ENCODE peak calls at places on chromosome 6, in four cellular contexts. One of them, this sample, is unnamed.

GRCh38 chr6:90024633-90025032 is 130.4 kb downstream of the GJA10 start:
- DNase-seq in mucosa of descending colon: no peak
- DNase-seq in endothelial cell: no peak
- DNase-seq in WTC11: no peak
- DNase-seq in this sample: no peak

GRCh38 chr6:170443151-170443662 is 109.9 kb downstream of the PSMB1 start:
- DNase-seq in mucosa of descending colon: no peak
- DNase-seq in WTC11: no peak
- DNase-seq in endothelial cell: no peak
- DNase-seq in this sample: no peak

GRCh38 chr6:48736486-48737206 is 625.6 kb upstream of the PTCHD4 start:
- DNase-seq in mucosa of descending colon: no peak
- DNase-seq in endothelial cell: no peak
- DNase-seq in WTC11: no peak
- DNase-seq in this sample: peak; percentile 90

GRCh38 chr6:73121421-73121993 is 103.8 kb downstream of the KHDC1L start:
- DNase-seq in mucosa of descending colon: no peak
- DNase-seq in WTC11: no peak
- DNase-seq in endothelial cell: no peak
- DNase-seq in this sample: peak; percentile 65

GRCh38 chr6:129491436-129491835 is 218.5 kb downstream of the ARHGAP18 start:
- DNase-seq in endothelial cell: no peak
- DNase-seq in WTC11: no peak
- DNase-seq in mucosa of descending colon: no peak
- DNase-seq in this sample: no peak

GRCh38 chr6:31814677-31815024 is 432 bp downstream of the HSPA1L start:
- DNase-seq in WTC11: peak; percentile 91
- DNase-seq in mucosa of descending colon: peak; percentile 96
- DNase-seq in endothelial cell: peak; percentile 67
- DNase-seq in this sample: peak; percentile 98

GRCh38 chr6:161557333-161558107 is 283.7 kb upstream of the AGPAT4 start:
- DNase-seq in mucosa of descending colon: no peak
- DNase-seq in WTC11: no peak
- DNase-seq in endothelial cell: no peak
- DNase-seq in this sample: no peak

GRCh38 chr6:11815231-11815630 is 36.6 kb upstream of the ADTRP start:
- DNase-seq in WTC11: no peak
- DNase-seq in endothelial cell: no peak
- DNase-seq in mucosa of descending colon: no peak
- DNase-seq in this sample: peak; percentile 26

GRCh38 chr6:69974193-69974592 is 107.8 kb downstream of the COL19A1 start:
- DNase-seq in mucosa of descending colon: no peak
- DNase-seq in endothelial cell: no peak
- DNase-seq in WTC11: no peak
- DNase-seq in this sample: no peak

GRCh38 chr6:26199057-26199772 is 112.0 kb downstream of the HFE start:
- DNase-seq in endothelial cell: peak; percentile 71
- DNase-seq in mucosa of descending colon: peak; percentile 86
- DNase-seq in WTC11: peak; percentile 70
- DNase-seq in this sample: peak; percentile 97

GRCh38 chr6:14765106-14765505 is 480.8 kb upstream of the JARID2 start:
- DNase-seq in mucosa of descending colon: no peak
- DNase-seq in endothelial cell: no peak
- DNase-seq in WTC11: no peak
- DNase-seq in this sample: peak; percentile 19

GRCh38 chr6:100370265-100370664 is 94.5 kb downstream of the SIM1 start:
- DNase-seq in mucosa of descending colon: no peak
- DNase-seq in WTC11: no peak
- DNase-seq in endothelial cell: no peak
- DNase-seq in this sample: no peak

GRCh38 chr6:150115769-150116168 is 27.1 kb upstream of the PPP1R14C start:
- DNase-seq in mucosa of descending colon: peak; percentile 44
- DNase-seq in WTC11: no peak
- DNase-seq in endothelial cell: no peak
- DNase-seq in this sample: no peak

GRCh38 chr6:17022604-17023003 is 79.2 kb upstream of the STMND1 start:
- DNase-seq in WTC11: no peak
- DNase-seq in endothelial cell: no peak
- DNase-seq in mucosa of descending colon: no peak
- DNase-seq in this sample: no peak

DNA sequence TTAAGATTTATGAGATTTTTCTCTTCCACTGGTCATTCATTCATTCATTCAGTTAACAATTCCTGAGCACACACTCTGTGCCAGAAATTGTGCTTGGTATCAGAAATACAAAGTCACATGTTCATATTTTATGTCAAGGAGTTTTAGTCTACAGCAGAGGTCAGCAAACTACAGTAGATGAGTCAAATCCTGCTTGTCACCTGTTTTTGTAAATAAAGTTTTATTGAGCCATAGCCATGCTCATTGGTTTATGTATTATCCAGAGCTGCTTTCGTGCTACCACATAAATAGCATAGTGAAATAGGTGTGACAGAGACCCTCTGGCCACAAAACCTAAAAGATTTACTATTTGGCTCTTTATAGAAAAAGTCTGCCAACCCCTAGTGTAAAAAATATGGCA is 46.8 kb downstream of the THEMIS start:
- DNase-seq in mucosa of descending colon: no peak
- DNase-seq in endothelial cell: no peak
- DNase-seq in WTC11: no peak
- DNase-seq in this sample: no peak
- TF ChIP-seq CTCF in mucosa of descending colon: no peak
- TF ChIP-seq CTCF in endothelial cell: no peak
- TF ChIP-seq CTCF in WTC11: no peak
- TF ChIP-seq CTCF in this sample: no peak

DNA sequence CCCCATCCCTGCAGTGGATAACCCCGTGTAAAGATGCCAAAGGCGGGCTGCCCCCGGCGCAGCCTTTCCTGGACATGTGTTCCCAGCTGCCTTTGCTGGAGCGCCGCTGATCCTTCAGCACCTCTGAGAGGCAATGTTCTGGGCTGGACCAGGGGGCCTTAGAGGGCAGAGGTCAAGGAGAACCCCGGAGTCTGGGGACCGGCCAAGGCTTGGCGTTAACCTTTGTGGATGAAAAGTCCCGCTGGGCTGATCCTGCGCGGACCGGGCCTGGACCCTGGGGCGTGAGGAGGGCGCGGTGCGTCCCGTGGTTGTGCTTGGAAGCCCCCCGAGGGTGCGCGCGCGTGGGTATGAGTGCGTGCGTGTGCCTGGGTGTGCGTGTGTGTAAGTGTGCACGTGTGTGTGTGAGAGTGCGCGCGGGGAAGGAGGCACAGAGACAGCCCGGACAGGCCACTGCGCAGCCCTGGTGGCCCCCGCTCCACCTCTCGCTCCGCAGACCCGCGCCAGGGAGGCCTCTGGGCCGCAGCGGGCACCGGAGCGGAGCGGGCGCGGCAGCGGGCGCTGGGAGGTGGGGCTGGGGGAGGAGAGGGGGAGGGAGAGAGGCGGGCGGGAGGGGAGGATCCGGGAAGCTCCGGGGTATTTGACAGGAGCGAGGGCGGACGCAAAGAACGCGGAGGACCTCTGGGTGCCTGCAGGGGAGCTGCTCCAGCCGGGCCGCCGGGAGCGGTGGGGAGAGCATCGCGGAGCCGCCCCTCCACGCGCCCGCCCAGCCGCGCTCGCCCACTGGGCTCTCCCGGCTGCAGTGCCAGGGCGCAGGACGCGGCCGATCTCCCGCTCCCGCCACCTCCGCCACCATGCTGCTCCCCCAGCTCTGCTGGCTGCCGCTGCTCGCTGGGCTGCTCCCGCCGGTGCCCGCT is at the start of gene SMOC2:
- DNase-seq in endothelial cell: no peak
- DNase-seq in WTC11: peak; percentile 44
- DNase-seq in mucosa of descending colon: no peak
- DNase-seq in this sample: no peak
- TF ChIP-seq CTCF in endothelial cell: no peak
- TF ChIP-seq CTCF in WTC11: no peak
- TF ChIP-seq CTCF in mucosa of descending colon: no peak
- TF ChIP-seq CTCF in this sample: no peak

DNA sequence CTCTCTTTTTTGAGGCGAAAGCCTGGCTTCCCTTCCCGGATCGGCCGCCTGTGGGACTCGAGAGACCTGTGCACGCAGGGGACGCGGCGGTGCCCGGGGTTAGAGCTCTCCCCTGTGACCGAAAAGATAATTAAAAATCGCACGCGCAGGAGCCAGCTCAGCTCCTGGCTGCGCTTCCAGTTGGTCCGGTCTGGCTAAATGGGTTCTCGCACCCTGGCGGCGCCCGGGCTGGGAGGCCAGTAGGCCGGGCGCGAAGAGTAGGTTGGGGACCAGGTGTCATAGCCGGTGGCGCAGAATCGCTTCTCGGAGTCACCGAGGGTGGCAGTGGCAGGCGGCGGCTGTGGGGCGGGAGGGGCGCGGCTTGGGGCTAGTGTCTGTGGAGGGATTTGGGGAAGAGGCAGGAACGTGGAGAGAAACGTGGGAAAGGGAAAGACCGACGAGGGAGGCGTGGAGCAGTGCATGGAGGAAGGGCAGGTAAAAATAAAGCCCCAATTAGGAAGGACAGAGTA is 41.9 kb upstream of the SUPT3H start:
- DNase-seq in WTC11: peak; percentile 74
- DNase-seq in mucosa of descending colon: peak; percentile 75
- DNase-seq in endothelial cell: peak; percentile 70
- DNase-seq in this sample: peak; percentile 48
- TF ChIP-seq CTCF in WTC11: no peak
- TF ChIP-seq CTCF in mucosa of descending colon: no peak
- TF ChIP-seq CTCF in endothelial cell: no peak
- TF ChIP-seq CTCF in this sample: peak; percentile 38

DNA sequence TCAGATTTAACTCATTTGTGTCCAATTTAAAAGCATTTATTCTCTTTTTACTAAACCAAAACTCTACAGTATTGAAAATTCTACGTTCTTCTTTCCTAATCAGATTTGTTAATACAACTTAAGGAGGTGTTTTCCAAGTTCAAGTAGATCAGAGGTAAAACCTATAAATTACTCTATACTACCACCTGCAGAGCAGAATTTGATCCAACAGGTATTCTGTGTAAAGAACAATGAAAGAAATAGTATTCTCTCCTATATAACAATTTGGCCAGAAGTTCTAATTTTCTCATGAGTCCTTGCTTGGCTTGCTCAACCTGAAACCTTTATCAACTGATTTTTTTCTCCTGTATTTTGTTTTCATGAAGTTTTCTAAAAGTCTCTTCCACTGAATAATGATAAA is 28.5 kb upstream of the DST start:
- DNase-seq in endothelial cell: no peak
- DNase-seq in WTC11: no peak
- DNase-seq in mucosa of descending colon: no peak
- DNase-seq in this sample: no peak
- TF ChIP-seq CTCF in endothelial cell: no peak
- TF ChIP-seq CTCF in WTC11: no peak
- TF ChIP-seq CTCF in mucosa of descending colon: no peak
- TF ChIP-seq CTCF in this sample: no peak

GRCh38 chr6:132675002-132675401 is 16.0 kb upstream of the TAAR1 start:
- DNase-seq in endothelial cell: no peak
- DNase-seq in WTC11: no peak
- DNase-seq in mucosa of descending colon: no peak
- DNase-seq in this sample: no peak
- TF ChIP-seq CTCF in endothelial cell: no peak
- TF ChIP-seq CTCF in WTC11: no peak
- TF ChIP-seq CTCF in mucosa of descending colon: no peak
- TF ChIP-seq CTCF in this sample: no peak

GRCh38 chr6:108074359-108075144 is at the start of gene OSTM1:
- DNase-seq in WTC11: peak; percentile 91
- DNase-seq in mucosa of descending colon: peak; percentile 94
- DNase-seq in endothelial cell: peak; percentile 98
- DNase-seq in this sample: peak; percentile 71
- TF ChIP-seq CTCF in WTC11: no peak
- TF ChIP-seq CTCF in mucosa of descending colon: no peak
- TF ChIP-seq CTCF in endothelial cell: no peak
- TF ChIP-seq CTCF in this sample: no peak

GRCh38 chr6:54519161-54519560 is 210.9 kb downstream of the TINAG start:
- DNase-seq in mucosa of descending colon: no peak
- DNase-seq in WTC11: no peak
- DNase-seq in endothelial cell: no peak
- DNase-seq in this sample: no peak

GRCh38 chr6:54516331-54516730 is 208.1 kb downstream of the TINAG start:
- DNase-seq in WTC11: no peak
- DNase-seq in endothelial cell: no peak
- DNase-seq in mucosa of descending colon: no peak
- DNase-seq in this sample: no peak

GRCh38 chr6:54515013-54515412 is 206.8 kb downstream of the TINAG start:
- DNase-seq in mucosa of descending colon: no peak
- DNase-seq in endothelial cell: no peak
- DNase-seq in WTC11: no peak
- DNase-seq in this sample: no peak

GRCh38 chr6:54515713-54516112 is 207.5 kb downstream of the TINAG start:
- DNase-seq in endothelial cell: no peak
- DNase-seq in WTC11: no peak
- DNase-seq in mucosa of descending colon: no peak
- DNase-seq in this sample: no peak
- TF ChIP-seq CTCF in endothelial cell: no peak
- TF ChIP-seq CTCF in WTC11: no peak
- TF ChIP-seq CTCF in mucosa of descending colon: no peak
- TF ChIP-seq CTCF in this sample: no peak

GRCh38 chr6:87484491-87484890 is 11.7 kb downstream of the SLC35A1 start:
- DNase-seq in WTC11: no peak
- DNase-seq in mucosa of descending colon: no peak
- DNase-seq in endothelial cell: no peak
- DNase-seq in this sample: no peak

GRCh38 chr6:87481936-87482335 is 9.2 kb downstream of the SLC35A1 start:
- DNase-seq in endothelial cell: no peak
- DNase-seq in WTC11: no peak
- DNase-seq in mucosa of descending colon: no peak
- DNase-seq in this sample: no peak

GRCh38 chr6:87487555-87487954 is 14.8 kb downstream of the SLC35A1 start:
- DNase-seq in WTC11: no peak
- DNase-seq in endothelial cell: no peak
- DNase-seq in mucosa of descending colon: no peak
- DNase-seq in this sample: no peak

GRCh38 chr6:87482382-87482781 is 9.6 kb downstream of the SLC35A1 start:
- DNase-seq in endothelial cell: no peak
- DNase-seq in mucosa of descending colon: no peak
- DNase-seq in WTC11: no peak
- DNase-seq in this sample: no peak

DNA sequence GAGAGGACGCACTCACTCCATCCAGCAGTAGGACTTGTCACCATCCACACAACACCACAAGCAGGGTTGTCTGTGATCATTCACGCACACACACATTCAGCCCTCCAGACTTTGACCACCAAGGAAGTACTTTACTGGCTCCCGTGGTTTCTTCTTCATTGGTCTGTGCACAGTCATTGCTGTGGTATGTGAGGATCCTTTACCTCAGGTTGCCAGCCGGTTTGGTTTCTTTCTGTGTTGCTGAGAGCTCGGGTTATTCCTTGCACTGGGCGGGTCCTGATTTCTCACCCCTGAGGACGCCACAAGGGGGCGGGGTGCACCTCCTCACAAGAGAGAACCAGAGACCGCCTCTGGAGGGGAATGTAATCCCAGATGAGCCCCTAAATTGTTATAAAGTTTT is 11.2 kb downstream of the SLC35A1 start:
- DNase-seq in endothelial cell: no peak
- DNase-seq in mucosa of descending colon: no peak
- DNase-seq in WTC11: peak; percentile 86
- DNase-seq in this sample: peak; percentile 28
- TF ChIP-seq CTCF in endothelial cell: no peak
- TF ChIP-seq CTCF in mucosa of descending colon: no peak
- TF ChIP-seq CTCF in WTC11: no peak
- TF ChIP-seq CTCF in this sample: peak; percentile 48

This sample was measured in HFFc6.